ENCODE peak calls at places on chromosomes 3 and 15, in four cellular contexts. L is RWPE1, T is fibroblast of mammary gland, X is mesothelial cell of epicardium. U is an unnamed sample.

GRCh38 chr15:29770796-29771195 is 51.5 kb downstream of the TJP1 start:
- DNase-seq in L (no peak), T (peak; percentile 56), X (no peak), U (peak; percentile 52)

GRCh38 chr3:194137314-194138097 is 1.6 kb downstream of the HES1 start:
- DNase-seq in L (no peak), T (peak; percentile 59), X (peak; percentile 63), U (peak; percentile 79)

GRCh38 chr3:144810150-144810549 is 838.5 kb downstream of the DIPK2A start:
- DNase-seq in L (no peak), T (no peak), X (no peak), U (no peak)

GRCh38 chr3:24845524-24846155 is 351.0 kb upstream of the THRB start:
- DNase-seq in L (no peak), T (no peak), X (no peak), U (no peak)

GRCh38 chr3:159839561-159840379 is 148.9 kb upstream of the IL12A start:
- DNase-seq in L (no peak), T (no peak), X (peak; percentile 59), U (no peak)

GRCh38 chr3:100144255-100144866 is 30.1 kb upstream of the FILIP1L start:
- DNase-seq in L (no peak), T (no peak), X (no peak), U (no peak)

GRCh38 chr3:29324180-29324651 is 43.3 kb downstream of the RBMS3 start:
- DNase-seq in L (no peak), T (peak; percentile 84), X (no peak), U (peak; percentile 87)

GRCh38 chr3:14494973-14495300 is 45.2 kb downstream of the GRIP2 start:
- DNase-seq in L (no peak), T (no peak), X (no peak), U (no peak)

GRCh38 chr3:124784686-124785382 is 54.6 kb downstream of the UMPS start:
- DNase-seq in L (no peak), T (no peak), X (no peak), U (no peak)